ENCODE peak calls at places on chromosomes 5 and 9, in four cellular contexts. L is A549, X is GM12878, T is K562. C is an unnamed sample.

GRCh38 chr9:103364753-103365152 is 369.6 kb downstream of the CYLC2 start:
- DNase-seq in L (no peak), X (no peak), T (no peak), C (no peak)

GRCh38 chr5:151557466-151557865 is 33.7 kb downstream of the FAT2 start:
- DNase-seq in L (no peak), X (no peak), T (no peak), C (no peak)

GRCh38 chr9:80664327-80665210 is 1024.8 kb downstream of the TLE1 start:
- DNase-seq in L (peak), X (no peak), T (no peak), C (peak)

GRCh38 chr9:36191696-36192095 is 975 bp downstream of the CLTA start:
- DNase-seq in L (no peak), X (no peak), T (no peak), C (no peak)

GRCh38 chr5:174362514-174362913 is 317.0 kb downstream of the NSG2 start:
- DNase-seq in L (no peak), X (no peak), T (no peak), C (no peak)

GRCh38 chr9:130903194-130904069 is 6.8 kb upstream of the QRFP start:
- DNase-seq in L (no peak), X (no peak), T (peak), C (no peak)

GRCh38 chr9:116100711-116101111 is 52.9 kb upstream of the PAPPA start:
- DNase-seq in L (no peak), X (no peak), T (no peak), C (no peak)

GRCh38 chr5:132965120-132965519 is 1.7 kb upstream of the AFF4 start:
- DNase-seq in L (no peak), X (no peak), T (no peak), C (no peak)

GRCh38 chr5:149048806-149049205 is 14.1 kb downstream of the SH3TC2 start:
- DNase-seq in L (no peak), X (no peak), T (no peak), C (no peak)

GRCh38 chr9:99012957-99013512 is 69.3 kb downstream of the COL15A1 start:
- DNase-seq in L (no peak), X (no peak), T (peak), C (no peak)

GRCh38 chr5:159786201-159786600 is 130.1 kb upstream of the ADRA1B start:
- DNase-seq in L (no peak), X (no peak), T (no peak), C (no peak)

GRCh38 chr9:25350011-25350410 is 328.2 kb downstream of the TUSC1 start:
- DNase-seq in L (no peak), X (no peak), T (no peak), C (peak)

GRCh38 chr9:124347206-124347967 is 67.9 kb downstream of the PSMB7 start:
- DNase-seq in L (no peak), X (no peak), T (no peak), C (no peak)

GRCh38 chr5:150670275-150670960 is 9.4 kb downstream of the MYOZ3 start:
- DNase-seq in L (no peak), X (no peak), T (no peak), C (no peak)

GRCh38 chr5:32828492-32828891 is 117.4 kb downstream of the NPR3 start:
- DNase-seq in L (no peak), X (no peak), T (no peak), C (no peak)

GRCh38 chr9:107727113-107727780 is 237.7 kb upstream of the KLF4 start:
- DNase-seq in L (no peak), X (no peak), T (no peak), C (no peak)
- TF ChIP-seq MAX in L (no peak), X (no peak), T (no peak), C (no peak)

GRCh38 chr9:136059321-136059791 is 35.7 kb downstream of the NACC2 start:
- DNase-seq in L (no peak), X (no peak), T (no peak), C (peak)
- TF ChIP-seq RCOR1 in L (no peak), X (no peak), T (no peak), C (no peak)

GRCh38 chr5:172348084-172348483 is 64.5 kb upstream of the UBTD2 start:
- DNase-seq in L (no peak), X (no peak), T (no peak), C (no peak)
- TF ChIP-seq MAX in L (no peak), X (no peak), T (no peak), C (no peak)

GRCh38 chr9:90789408-90789807 is 12.2 kb upstream of the SYK start:
- DNase-seq in L (no peak), X (no peak), T (no peak), C (no peak)

GRCh38 chr9:90789862-90790261 is 11.8 kb upstream of the SYK start:
- DNase-seq in L (no peak), X (no peak), T (no peak), C (no peak)

GRCh38 chr9:90795879-90796317 is 5.7 kb upstream of the SYK start:
- DNase-seq in L (no peak), X (no peak), T (no peak), C (no peak)

GRCh38 chr9:90795084-90795483 is 6.5 kb upstream of the SYK start:
- DNase-seq in L (no peak), X (no peak), T (no peak), C (no peak)

GRCh38 chr9:90793729-90794128 is 7.9 kb upstream of the SYK start:
- DNase-seq in L (no peak), X (no peak), T (no peak), C (no peak)
- TF ChIP-seq RCOR1 in L (no peak), X (no peak), T (no peak), C (no peak)

DNA sequence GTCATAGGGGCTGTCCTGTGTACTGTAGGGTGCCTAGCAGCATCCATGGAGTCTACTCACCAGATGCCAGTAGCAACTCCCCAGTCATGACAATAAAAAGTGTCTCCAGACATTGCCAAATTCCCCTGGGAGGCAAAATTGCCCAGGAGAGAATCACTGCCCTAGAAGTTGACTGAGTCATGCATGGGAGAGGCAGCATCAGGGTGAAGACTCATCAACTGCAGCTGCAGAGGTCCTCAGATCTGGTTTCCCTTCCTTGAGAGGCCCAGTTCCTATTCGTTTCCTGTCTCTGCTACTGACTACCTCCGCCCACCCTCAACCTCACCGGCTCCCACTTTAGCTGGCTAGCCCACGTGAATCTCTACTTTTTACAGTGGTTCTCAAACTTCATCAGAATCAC is 88.6 kb upstream of the AGXT2 start:
- DNase-seq in L (no peak), X (no peak), T (no peak), C (no peak)
- TF ChIP-seq MAX in L (no peak), X (no peak), T (no peak), C (no peak)

GRCh38 chr9:95009459-95009858 is 283.0 kb downstream of the AOPEP start:
- DNase-seq in L (no peak), X (no peak), T (no peak), C (no peak)

GRCh38 chr9:95010431-95010838 is 283.9 kb downstream of the AOPEP start:
- DNase-seq in L (no peak), X (no peak), T (no peak), C (no peak)

GRCh38 chr9:95005276-95006141 is 279.0 kb downstream of the AOPEP start:
- DNase-seq in L (no peak), X (no peak), T (no peak), C (no peak)

GRCh38 chr9:95007470-95007869 is 281.0 kb downstream of the AOPEP start:
- DNase-seq in L (no peak), X (no peak), T (no peak), C (no peak)

GRCh38 chr9:95008151-95008771 is 281.8 kb downstream of the AOPEP start:
- DNase-seq in L (no peak), X (no peak), T (no peak), C (no peak)
- TF ChIP-seq RCOR1 in L (no peak), X (no peak), T (no peak), C (no peak)